ENCODE peak calls at places on chromosome 11, in five cellular contexts. N is HCT116, S is pancreas, H is tibial artery, M is mammary epithelial cell. T is an unnamed sample. For H3K4me1 and H3K27me3, the result is how much of the 10 kb centered on the place peaks cover.

GRCh38 chr11:93857413-93858185 is 7.2 kb upstream of the VSTM5 start:
- DNase-seq in N (no peak), S (no peak), H (no peak), M (no peak), T (no peak)

GRCh38 chr11:63010934-63011439 is 4.7 kb downstream of the SLC22A8 start:
- DNase-seq in N (no peak), S (no peak), H (no peak), M (no peak), T (no peak)

GRCh38 chr11:126345759-126346585 is 9.5 kb upstream of the ST3GAL4 start:
- DNase-seq in N (no peak), S (peak), H (peak), M (no peak), T (no peak)

GRCh38 chr11:73201888-73202810 is 15.9 kb upstream of the P2RY2 start:
- DNase-seq in N (no peak), S (no peak), H (peak), M (no peak), T (peak)

GRCh38 chr11:111870113-111870512 is 1.3 kb downstream of the ALG9 start:
- DNase-seq in N (no peak), S (no peak), H (no peak), M (peak), T (no peak)

GRCh38 chr11:11856638-11857037 is 14.9 kb downstream of the USP47 start:
- DNase-seq in N (no peak), S (no peak), H (no peak), M (peak), T (no peak)

GRCh38 chr11:129394709-129395108 is 19.1 kb downstream of the BARX2 start:
- DNase-seq in N (no peak), S (no peak), H (no peak), M (no peak), T (no peak)

GRCh38 chr11:8786933-8787332 is 104.3 kb downstream of the RPL27A start:
- DNase-seq in N (no peak), S (no peak), H (no peak), M (peak), T (no peak)

GRCh38 chr11:34358258-34358665 is 452 bp upstream of the ABTB2 start:
- DNase-seq in N (peak), S (peak), H (peak), M (peak), T (peak)

GRCh38 chr11:44572431-44572830 is 7.0 kb downstream of the CD82 start:
- DNase-seq in N (no peak), S (no peak), H (no peak), M (no peak), T (no peak)

GRCh38 chr11:79708319-79708928 is 267.6 kb upstream of the TENM4 start:
- DNase-seq in N (no peak), S (no peak), H (no peak), M (peak), T (no peak)

GRCh38 chr11:64844330-64845124 is at the start of gene CDC42BPG:
- DNase-seq in N (peak), S (peak), H (no peak), M (peak), T (peak)

GRCh38 chr11:17907046-17907445 is 105.8 kb downstream of the SERGEF start:
- DNase-seq in N (no peak), S (no peak), H (no peak), M (no peak), T (no peak)

GRCh38 chr11:40328890-40329617 is 1130.4 kb downstream of the LRRC4C start:
- DNase-seq in N (no peak), S (peak), H (no peak), M (peak), T (no peak)
- H3K4me1 ChIP-seq in N (under half), S (under half), H (under half), M (under half), T (under half)

GRCh38 chr11:120723751-120724150 is 212.2 kb downstream of the GRIK4 start:
- DNase-seq in N (no peak), S (no peak), H (no peak), M (no peak), T (no peak)
- H3K27me3 ChIP-seq in N (under half), S (under half), H (under half), M (under half), T (under half)

GRCh38 chr11:68038226-68038717 is 553 bp upstream of the TCIRG1 start:
- DNase-seq in N (no peak), S (peak), H (peak), M (no peak), T (no peak)

GRCh38 chr11:68036717-68037239 is 2.0 kb upstream of the TCIRG1 start:
- DNase-seq in N (no peak), S (peak), H (peak), M (no peak), T (peak)

GRCh38 chr11:68035266-68035876 is 3.5 kb upstream of the TCIRG1 start:
- DNase-seq in N (no peak), S (no peak), H (no peak), M (no peak), T (no peak)

GRCh38 chr11:68037481-68038225 is 1.2 kb upstream of the TCIRG1 start:
- DNase-seq in N (no peak), S (peak), H (no peak), M (no peak), T (no peak)

GRCh38 chr11:68036141-68036716 is 2.6 kb upstream of the TCIRG1 start:
- DNase-seq in N (no peak), S (no peak), H (no peak), M (no peak), T (peak)
- H3K4me1 ChIP-seq in N (under half), S (under half), H (half or more), M (under half), T (under half)

GRCh38 chr11:20336056-20336455 is 27.5 kb upstream of the HTATIP2 start:
- DNase-seq in N (no peak), S (no peak), H (no peak), M (no peak), T (no peak)
- H3K27me3 ChIP-seq in N (half or more), S (under half), H (under half), M (under half), T (under half)

GRCh38 chr11:35917676-35918075 is 26.2 kb upstream of the LDLRAD3 start:
- DNase-seq in N (no peak), S (no peak), H (no peak), M (no peak), T (no peak)
- H3K4me1 ChIP-seq in N (under half), S (under half), H (under half), M (under half), T (under half)

GRCh38 chr11:2144549-2145220 is 5.5 kb upstream of the IGF2 start:
- DNase-seq in N (no peak), S (no peak), H (no peak), M (no peak), T (no peak)
- H3K27me3 ChIP-seq in N (under half), S (under half), H (half or more), M (half or more), T (under half)

GRCh38 chr11:118320515-118320914 is 16.0 kb downstream of the CD3E start:
- DNase-seq in N (no peak), S (no peak), H (no peak), M (no peak), T (no peak)
- H3K4me1 ChIP-seq in N (under half), S (under half), H (under half), M (under half), T (under half)

DNA sequence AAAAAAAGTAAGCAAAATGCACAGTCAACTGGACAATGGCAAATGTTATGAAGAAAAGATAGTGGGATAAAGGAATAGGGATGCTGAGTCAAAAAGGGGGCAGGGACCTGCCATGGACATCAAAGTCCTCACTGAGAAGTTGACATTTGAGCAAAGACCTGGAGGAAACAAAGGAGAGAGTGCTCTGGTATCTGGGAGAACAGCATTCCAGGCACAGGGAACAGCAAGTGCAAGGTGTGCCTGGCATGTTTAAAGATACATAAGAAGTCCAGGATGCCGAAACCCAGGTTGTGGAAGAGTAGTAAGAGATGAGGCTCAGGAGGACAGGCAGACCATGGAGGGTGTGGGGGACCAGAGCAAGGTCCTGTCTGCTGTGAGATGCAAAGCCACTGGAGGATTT is 123.3 kb downstream of the RRAS2 start:
- DNase-seq in N (no peak), S (no peak), H (no peak), M (no peak), T (no peak)
- H3K27me3 ChIP-seq in N (under half), S (under half), H (under half), M (under half), T (under half)

DNA sequence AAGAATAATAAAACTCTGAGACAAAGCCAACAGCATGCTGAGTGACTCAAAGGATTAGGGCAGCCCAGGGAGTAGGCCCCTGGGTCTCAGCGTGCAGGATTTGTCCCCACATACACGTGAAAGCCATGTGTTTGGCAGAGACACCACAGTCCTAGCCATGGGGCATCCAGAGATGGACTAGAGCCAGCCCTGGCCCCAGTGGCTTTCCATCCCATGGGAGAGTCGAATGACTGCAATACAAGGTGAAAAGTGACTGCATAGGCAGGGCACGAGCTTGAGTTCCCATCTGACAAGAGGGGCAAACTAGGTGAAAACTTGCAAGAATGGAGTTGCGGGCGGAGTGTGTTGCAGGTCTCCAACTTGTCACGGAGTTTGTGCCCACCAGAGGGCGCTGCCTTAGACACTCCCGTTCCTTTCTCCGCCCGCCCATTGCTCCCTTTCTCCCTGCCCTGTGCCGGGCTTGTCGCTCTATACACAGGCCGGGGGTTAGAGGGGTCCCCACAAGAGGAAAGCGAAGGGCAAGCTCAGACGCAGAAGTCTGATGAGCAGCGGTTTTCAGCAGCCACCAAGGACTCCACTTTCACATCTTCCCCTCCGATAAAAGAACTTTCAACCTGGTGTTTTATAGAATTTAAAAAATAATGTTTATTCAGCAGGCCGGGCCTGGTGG is 24.2 kb downstream of the TSKU start:
- DNase-seq in N (no peak), S (peak), H (peak), M (peak), T (peak)
- H3K4me1 ChIP-seq in N (under half), S (under half), H (under half), M (under half), T (under half)

GRCh38 chr11:10356161-10356560 is 51.3 kb downstream of the ADM start:
- DNase-seq in N (no peak), S (no peak), H (no peak), M (no peak), T (no peak)
- H3K27me3 ChIP-seq in N (under half), S (under half), H (under half), M (under half), T (under half)